ENCODE peak calls at places on chromosomes 5 and 9, in six cellular contexts. Z is ovary, C is AG09309, D is endodermal cell, O is cardiac muscle cell, B is lung. K is an unnamed sample.

GRCh38 chr5:95178046-95178651 is 106.7 kb downstream of the MCTP1 start:
- DNase-seq in Z (no peak), C (no peak), D (peak; percentile 96), O (peak; percentile 15), B (no peak), K (peak; percentile 3)

GRCh38 chr9:128361296-128361980 is 9.7 kb upstream of the URM1 start:
- DNase-seq in Z (no peak), C (no peak), D (no peak), O (no peak), B (no peak), K (no peak)

GRCh38 chr5:38424237-38425080 is 132.0 kb downstream of the LIFR start:
- DNase-seq in Z (no peak), C (no peak), D (no peak), O (no peak), B (no peak), K (no peak)

GRCh38 chr9:19145881-19146280 is 18.6 kb upstream of the PLIN2 start:
- DNase-seq in Z (no peak), C (no peak), D (no peak), O (no peak), B (no peak), K (no peak)

GRCh38 chr5:74587895-74588294 is 52.6 kb downstream of the ENC1 start:
- DNase-seq in Z (no peak), C (no peak), D (no peak), O (no peak), B (no peak), K (no peak)

GRCh38 chr9:80061096-80061495 is 489.3 kb downstream of the TLE4 start:
- DNase-seq in Z (no peak), C (peak; percentile 8), D (no peak), O (no peak), B (no peak), K (peak; percentile 56)

GRCh38 chr5:60339691-60340191 is 360.2 kb downstream of the DEPDC1B start:
- DNase-seq in Z (peak; percentile 11), C (no peak), D (no peak), O (no peak), B (no peak), K (no peak)

GRCh38 chr9:133787749-133788015 is 49.5 kb upstream of the SARDH start:
- DNase-seq in Z (no peak), C (no peak), D (peak; percentile 93), O (peak; percentile 44), B (no peak), K (no peak)

GRCh38 chr9:89882876-89883275 is 278.1 kb downstream of the GADD45G start:
- DNase-seq in Z (no peak), C (no peak), D (no peak), O (no peak), B (no peak), K (no peak)

GRCh38 chr5:9617191-9617590 is 13.0 kb downstream of the TAS2R1 start:
- DNase-seq in Z (no peak), C (no peak), D (peak; percentile 73), O (peak; percentile 35), B (no peak), K (no peak)

GRCh38 chr9:134494905-134495304 is 146.7 kb upstream of the COL5A1 start:
- DNase-seq in Z (no peak), C (no peak), D (no peak), O (no peak), B (no peak), K (no peak)

GRCh38 chr5:153402550-153402949 is 87.9 kb upstream of the GRIA1 start:
- DNase-seq in Z (no peak), C (peak; percentile 1), D (no peak), O (no peak), B (no peak), K (peak; percentile 58)

GRCh38 chr5:145854651-145855258 is 18.1 kb downstream of the GRXCR2 start:
- DNase-seq in Z (no peak), C (peak; percentile 49), D (peak; percentile 68), O (no peak), B (no peak), K (peak; percentile 74)

GRCh38 chr5:67221487-67222242 is 25.1 kb upstream of the CD180 start:
- DNase-seq in Z (no peak), C (no peak), D (no peak), O (peak; percentile 71), B (no peak), K (no peak)

GRCh38 chr5:132459983-132460834 is 30.4 kb downstream of the IRF1 start:
- DNase-seq in Z (no peak), C (no peak), D (no peak), O (no peak), B (peak; percentile 56), K (no peak)

GRCh38 chr9:129584136-129584535 is 36.8 kb downstream of the C9orf50 start:
- DNase-seq in Z (peak; percentile 65), C (no peak), D (peak; percentile 90), O (peak; percentile 70), B (peak; percentile 87), K (peak; percentile 91)

GRCh38 chr5:125411163-125412050 is 665.0 kb upstream of the ZNF608 start:
- DNase-seq in Z (peak; percentile 14), C (no peak), D (peak; percentile 64), O (peak; percentile 61), B (no peak), K (peak; percentile 86)

GRCh38 chr9:32672478-32672877 is 37.0 kb upstream of the TAF1L start:
- DNase-seq in Z (no peak), C (peak; percentile 13), D (no peak), O (no peak), B (no peak), K (peak; percentile 70)

GRCh38 chr5:147403659-147404640 is 105.9 kb downstream of the DPYSL3 start:
- DNase-seq in Z (peak; percentile 70), C (peak; percentile 98), D (no peak), O (peak; percentile 73), B (peak; percentile 59), K (peak; percentile 98)

GRCh38 chr5:39447968-39448367 is 23.2 kb upstream of the DAB2 start:
- DNase-seq in Z (no peak), C (no peak), D (no peak), O (no peak), B (no peak), K (peak; percentile 45)

GRCh38 chr9:16175461-16175860 is 622.6 kb downstream of the CCDC171 start:
- DNase-seq in Z (no peak), C (no peak), D (no peak), O (no peak), B (no peak), K (peak; percentile 20)

GRCh38 chr5:128775537-128775936 is 189.8 kb upstream of the SLC27A6 start:
- DNase-seq in Z (no peak), C (no peak), D (no peak), O (no peak), B (no peak), K (no peak)

GRCh38 chr9:110255064-110255416 is 1.3 kb downstream of the TXN start:
- DNase-seq in Z (no peak), C (no peak), D (peak; percentile 62), O (peak; percentile 26), B (no peak), K (no peak)

GRCh38 chr9:9214052-9214451 is 1398.8 kb downstream of the PTPRD start:
- DNase-seq in Z (no peak), C (no peak), D (no peak), O (no peak), B (no peak), K (no peak)

GRCh38 chr5:43553381-43553780 is 3.5 kb downstream of the PAIP1 start:
- DNase-seq in Z (no peak), C (no peak), D (no peak), O (no peak), B (no peak), K (peak; percentile 10)
- H3K4me3 ChIP-seq in Z (no peak overlapping the region), C (no peak overlapping the region), D (peak overlapping the region; percentile 98), O (no peak overlapping the region), B (no peak overlapping the region), K (no peak overlapping the region)

DNA sequence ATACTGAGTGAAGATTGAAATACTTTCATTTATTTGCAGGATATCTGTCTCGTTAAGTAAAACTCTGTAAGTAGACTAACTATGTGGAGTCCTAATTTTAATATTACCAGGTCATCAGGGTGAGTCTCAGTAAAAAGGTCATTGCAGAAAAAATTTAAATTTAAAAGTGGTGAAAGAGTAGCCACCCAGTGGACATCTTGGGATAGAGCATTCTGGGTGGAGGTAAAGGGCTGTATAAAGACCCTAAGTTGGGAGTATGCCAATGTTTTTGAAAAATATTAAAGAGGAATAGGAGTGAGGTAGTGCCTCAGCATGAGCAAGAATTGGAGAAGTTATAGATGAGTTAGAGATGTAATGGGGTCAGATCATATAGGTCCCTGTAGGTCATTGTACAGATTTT is 145.5 kb downstream of the HMHB1 start:
- DNase-seq in Z (no peak), C (no peak), D (no peak), O (no peak), B (no peak), K (peak; percentile 7)
- TF ChIP-seq CTCF in Z (no peak), C (peak; percentile 29), D (peak; percentile 79), O (peak; percentile 44), B (no peak), K (peak; percentile 54)

DNA sequence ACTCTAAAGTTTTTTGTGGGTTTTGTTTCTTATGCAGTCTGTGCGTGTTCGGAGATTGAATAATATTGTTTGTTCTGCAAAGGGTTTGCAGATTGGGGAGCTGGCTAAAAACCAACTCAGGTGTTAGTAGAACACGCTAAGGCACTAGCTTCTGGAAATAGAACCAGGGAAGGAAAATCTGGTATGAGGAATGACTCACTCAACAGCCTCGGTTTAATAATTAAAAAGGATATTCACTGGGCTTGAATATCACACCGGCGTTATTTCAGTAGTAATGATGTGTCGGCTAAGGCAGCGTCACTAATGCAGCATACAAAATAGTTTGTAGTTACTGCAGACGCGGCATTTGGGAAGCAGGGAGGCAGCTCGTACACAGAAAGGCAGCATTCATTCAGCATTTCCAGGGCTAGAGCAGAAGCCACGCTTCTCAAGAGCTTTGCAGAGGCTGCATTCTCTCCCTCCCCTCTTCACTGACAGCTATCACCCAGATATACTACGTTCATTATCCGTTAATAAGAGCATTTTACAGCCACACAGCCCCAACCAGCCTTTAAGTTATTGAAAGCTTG is 1.7 kb downstream of the ADRA1B start:
- DNase-seq in Z (no peak), C (no peak), D (no peak), O (no peak), B (no peak), K (no peak)
- H3K4me3 ChIP-seq in Z (no peak overlapping the region), C (no peak overlapping the region), D (no peak overlapping the region), O (no peak overlapping the region), B (no peak overlapping the region), K (peak overlapping the region; percentile 22)

GRCh38 chr9:135695642-135696041 is 3.6 kb downstream of the SOHLH1 start:
- DNase-seq in Z (no peak), C (no peak), D (no peak), O (no peak), B (no peak), K (no peak)

GRCh38 chr9:135696446-135696845 is 2.8 kb downstream of the SOHLH1 start:
- DNase-seq in Z (no peak), C (no peak), D (no peak), O (no peak), B (no peak), K (no peak)

GRCh38 chr9:135698236-135698635 is 1.0 kb downstream of the SOHLH1 start:
- DNase-seq in Z (no peak), C (no peak), D (no peak), O (no peak), B (no peak), K (no peak)

GRCh38 chr9:135698767-135699166 is 514 bp downstream of the SOHLH1 start:
- DNase-seq in Z (no peak), C (no peak), D (peak; percentile 58), O (no peak), B (no peak), K (no peak)

DNA sequence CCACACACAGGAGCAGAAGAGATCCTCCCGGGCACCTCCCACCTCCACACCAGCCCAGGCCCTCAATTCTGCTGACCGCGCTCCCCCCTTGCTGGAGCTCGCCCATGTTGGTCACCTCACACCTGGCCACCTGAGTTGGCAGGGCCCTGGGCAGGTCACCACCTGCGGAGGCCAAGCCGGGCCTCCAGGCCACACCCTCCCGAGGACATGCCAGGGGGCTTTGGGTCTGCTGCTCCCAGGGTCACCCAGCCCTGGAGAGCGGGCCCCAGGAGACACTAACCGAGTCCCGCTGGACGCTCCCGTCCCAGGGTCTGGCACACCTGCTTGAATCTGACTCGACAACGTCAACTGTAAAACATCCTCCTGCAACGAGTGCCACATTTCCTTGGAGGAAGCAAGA is 2.1 kb downstream of the SOHLH1 start:
- DNase-seq in Z (no peak), C (no peak), D (no peak), O (no peak), B (no peak), K (no peak)
- TF ChIP-seq CTCF in Z (no peak), C (no peak), D (no peak), O (no peak), B (no peak), K (no peak)

K was measured in cardiac fibroblast.